ENCODE peak calls at places on chromosomes 3 and 15, in nine cellular contexts. K is ovary, L is suprapubic skin, I is HCT116, R is body of pancreas, Q is endothelial cell of umbilical vein, E is sigmoid colon, C is gastrocnemius medialis, N is transverse colon. U is an unnamed sample.

GRCh38 chr15:73796266-73796939 is 43.3 kb upstream of the INSYN1 start:
- DNase-seq in K (no peak), L (no peak), I (no peak), R (no peak), Q (no peak), E (no peak), C (no peak), N (no peak), U (no peak)

GRCh38 chr15:98025237-98025636 is 64.7 kb downstream of the ARRDC4 start:
- DNase-seq in K (no peak), L (no peak), I (no peak), R (no peak), Q (peak), E (no peak), C (no peak), N (no peak), U (no peak)

GRCh38 chr3:61903931-61904657 is 342.7 kb downstream of the PTPRG start:
- DNase-seq in K (no peak), L (no peak), I (no peak), R (peak), Q (peak), E (peak), C (peak), N (no peak), U (no peak)

GRCh38 chr15:75182187-75183131 is 19.2 kb upstream of the C15orf39 start:
- DNase-seq in K (peak), L (peak), I (no peak), R (no peak), Q (no peak), E (peak), C (no peak), N (peak), U (no peak)

GRCh38 chr3:89107461-89108035 is at the start of gene EPHA3:
- DNase-seq in K (peak), L (peak), I (no peak), R (peak), Q (no peak), E (peak), C (peak), N (peak), U (no peak)

GRCh38 chr3:43968465-43968864 is 273.2 kb upstream of the TOPAZ1 start:
- DNase-seq in K (no peak), L (no peak), I (no peak), R (no peak), Q (no peak), E (no peak), C (no peak), N (no peak), U (no peak)

GRCh38 chr3:8490079-8490552 is 11.5 kb upstream of the LMCD1 start:
- DNase-seq in K (no peak), L (no peak), I (no peak), R (no peak), Q (no peak), E (no peak), C (peak), N (no peak), U (no peak)

GRCh38 chr3:48984648-48985047 is 5.4 kb upstream of the P4HTM start:
- DNase-seq in K (no peak), L (no peak), I (no peak), R (no peak), Q (peak), E (no peak), C (no peak), N (no peak), U (no peak)

GRCh38 chr15:85331666-85332261 is 48.6 kb upstream of the AKAP13 start:
- DNase-seq in K (no peak), L (no peak), I (no peak), R (no peak), Q (peak), E (no peak), C (no peak), N (no peak), U (no peak)

GRCh38 chr3:53174346-53175250 is 13.6 kb downstream of the PRKCD start:
- DNase-seq in K (no peak), L (no peak), I (no peak), R (no peak), Q (no peak), E (no peak), C (no peak), N (peak), U (no peak)
- TF ChIP-seq CTCF in K (no peak), L (no peak), I (no peak), R (no peak), Q (no peak), E (no peak), C (no peak), N (no peak), U (no peak)

GRCh38 chr15:44537728-44538240 is 837 bp downstream of the EIF3J start:
- DNase-seq in K (no peak), L (no peak), I (no peak), R (no peak), Q (no peak), E (no peak), C (no peak), N (no peak), U (no peak)

GRCh38 chr15:44536298-44536961 is 517 bp upstream of the EIF3J start:
- DNase-seq in K (no peak), L (peak), I (peak), R (peak), Q (peak), E (no peak), C (peak), N (peak), U (no peak)

GRCh38 chr15:44535509-44536297 is 1.2 kb upstream of the EIF3J start:
- DNase-seq in K (peak), L (no peak), I (no peak), R (peak), Q (no peak), E (peak), C (no peak), N (peak), U (no peak)

GRCh38 chr15:44535092-44535491 is 1.9 kb upstream of the EIF3J start:
- DNase-seq in K (no peak), L (no peak), I (no peak), R (no peak), Q (no peak), E (no peak), C (no peak), N (no peak), U (no peak)

GRCh38 chr15:44536962-44537727 is at the start of gene EIF3J:
- DNase-seq in K (peak), L (peak), I (peak), R (peak), Q (peak), E (peak), C (peak), N (peak), U (peak)
- TF ChIP-seq POLR2A in K (peak), L (peak), I (no peak), R (peak), Q (no peak), E (peak), C (peak), N (peak), U (peak)

GRCh38 chr3:187021748-187022402 is 91.5 kb downstream of the ST6GAL1 start:
- DNase-seq in K (no peak), L (no peak), I (no peak), R (no peak), Q (no peak), E (no peak), C (no peak), N (no peak), U (no peak)
- H3K27ac ChIP-seq in K (no peak), L (no peak), I (no peak), R (no peak), Q (no peak), E (no peak), C (no peak), N (no peak), U (no peak)

GRCh38 chr3:46673151-46674030 is 20.1 kb downstream of the ALS2CL start:
- DNase-seq in K (peak), L (no peak), I (no peak), R (peak), Q (no peak), E (peak), C (peak), N (no peak), U (no peak)

GRCh38 chr3:46675426-46675825 is 18.1 kb downstream of the ALS2CL start:
- DNase-seq in K (no peak), L (no peak), I (no peak), R (no peak), Q (no peak), E (peak), C (no peak), N (no peak), U (no peak)

GRCh38 chr3:46675843-46676567 is 17.5 kb downstream of the ALS2CL start:
- DNase-seq in K (no peak), L (peak), I (no peak), R (no peak), Q (no peak), E (peak), C (no peak), N (no peak), U (no peak)

GRCh38 chr3:46672349-46672695 is 21.2 kb downstream of the ALS2CL start:
- DNase-seq in K (peak), L (no peak), I (no peak), R (no peak), Q (no peak), E (no peak), C (peak), N (peak), U (no peak)

DNA sequence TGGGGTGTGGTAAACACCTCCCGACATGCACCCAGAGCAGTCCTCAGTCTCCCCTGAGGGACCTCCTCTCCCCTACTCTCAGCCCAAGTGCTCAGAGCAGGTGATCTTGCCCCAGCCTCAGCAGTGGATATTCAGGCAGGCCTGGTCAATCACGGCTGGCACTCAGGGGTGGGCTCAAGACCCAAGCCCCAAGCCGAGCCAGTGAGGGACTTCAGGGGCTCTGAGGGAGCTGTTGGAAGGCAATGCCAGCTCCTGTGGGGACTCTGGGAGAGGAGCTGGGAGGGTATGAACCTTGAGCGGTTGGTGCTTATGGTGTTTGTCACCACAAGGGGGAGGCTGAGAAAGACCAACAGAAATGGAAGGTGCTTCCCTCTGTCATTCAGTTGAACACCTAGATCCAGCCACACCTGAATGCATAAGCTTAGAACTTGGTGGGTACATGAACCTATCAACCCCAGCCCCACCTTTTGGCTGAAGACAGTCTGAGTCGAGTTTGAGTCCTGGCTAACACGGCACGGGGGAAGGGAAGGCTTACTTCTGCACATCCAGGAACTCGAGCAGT is 19.4 kb downstream of the ALS2CL start:
- DNase-seq in K (peak), L (no peak), I (no peak), R (peak), Q (no peak), E (peak), C (peak), N (no peak), U (no peak)
- TF ChIP-seq CTCF in K (no peak), L (no peak), I (peak), R (no peak), Q (peak), E (no peak), C (no peak), N (no peak), U (no peak)